ENCODE peak calls at places on chromosomes 5 and 9, in ten cellular contexts. R, G, A, W, X, U, D, E, P and N are unnamed samples.

GRCh38 chr9:110923601-110924000 is 114.7 kb downstream of the LPAR1 start:
- DNase-seq in D (no peak), R (no peak), E (no peak), P (no peak), G (no peak), U (no peak), W (no peak), A (no peak), X (no peak), N (no peak)

GRCh38 chr5:96297867-96298266 is 135.2 kb downstream of the PCSK1 start:
- DNase-seq in A (no peak), G (no peak), U (peak; percentile 73), E (no peak), X (no peak), D (no peak), P (peak; percentile 90), W (no peak), R (peak; percentile 60), N (peak; percentile 21)

GRCh38 chr5:5341531-5342292 is 80.8 kb upstream of the ICE1 start:
- DNase-seq in P (peak; percentile 87), A (no peak), W (no peak), D (no peak), R (no peak), G (no peak), E (no peak), U (no peak), X (no peak), N (no peak)

GRCh38 chr9:81560851-81561732 is 128.3 kb downstream of the TLE1 start:
- DNase-seq in U (no peak), R (no peak), X (no peak), A (no peak), W (no peak), P (no peak), D (no peak), E (no peak), G (no peak), N (peak; percentile 41)

GRCh38 chr9:108386859-108387384 is 468.9 kb downstream of the ACTL7B start:
- DNase-seq in D (no peak), G (no peak), A (no peak), R (peak; percentile 61), E (no peak), U (peak; percentile 70), P (peak; percentile 82), X (no peak), W (no peak), N (peak; percentile 33)

GRCh38 chr9:86116425-86116824 is 17.1 kb upstream of the GOLM1 start:
- DNase-seq in P (no peak), W (no peak), R (no peak), D (no peak), A (no peak), U (no peak), E (no peak), X (no peak), G (no peak), N (no peak)

GRCh38 chr9:22463205-22463604 is 16.6 kb downstream of the DMRTA1 start:
- DNase-seq in X (no peak), E (no peak), W (no peak), G (no peak), R (no peak), A (no peak), P (no peak), D (no peak), U (no peak), N (no peak)

GRCh38 chr9:107488400-107489143 is 997 bp downstream of the KLF4 start:
- DNase-seq in E (no peak), W (peak; percentile 37), D (no peak), X (peak; percentile 19), G (no peak), R (peak; percentile 68), U (peak; percentile 62), P (peak; percentile 62), A (no peak), N (peak; percentile 43)

GRCh38 chr9:18861599-18862546 is 171.1 kb downstream of the SAXO1 start:
- DNase-seq in A (no peak), E (no peak), P (no peak), D (no peak), X (no peak), U (no peak), R (peak; percentile 44), G (no peak), W (peak; percentile 27), N (peak; percentile 87)

GRCh38 chr9:72586388-72587160 is 65.2 kb downstream of the TMC1 start:
- DNase-seq in A (no peak), D (no peak), G (no peak), W (no peak), E (no peak), X (no peak), U (peak; percentile 69), P (peak; percentile 90), R (peak; percentile 41), N (no peak)

GRCh38 chr9:86644315-86645034 is 290.3 kb upstream of the TUT7 start:
- DNase-seq in D (no peak), R (no peak), A (no peak), E (no peak), G (no peak), U (no peak), W (no peak), P (no peak), X (no peak), N (no peak)

GRCh38 chr9:69385474-69386091 is 60.6 kb downstream of the ENTREP1 start:
- DNase-seq in R (no peak), U (no peak), W (no peak), X (peak; percentile 84), P (no peak), E (no peak), D (no peak), G (no peak), A (no peak), N (no peak)

GRCh38 chr5:1547655-1548054 is 23.9 kb upstream of the LPCAT1 start:
- DNase-seq in U (no peak), A (no peak), X (no peak), D (no peak), G (no peak), R (no peak), E (no peak), W (no peak), P (no peak), N (no peak)